ENCODE peak calls at places on chromosomes 12 and 14, in four cellular contexts. C is NCI-H2081, H is fibroblast of lung, Q is NCI-H748 treated with DMSO at 0.1 percent for 48 hours. A is an unnamed sample.

GRCh38 chr14:36767603-36768281 is 106.1 kb downstream of the PAX9 start:
- DNase-seq in C (peak), H (no peak), Q (peak), A (no peak)

GRCh38 chr14:65045691-65046090 is 56.6 kb downstream of the MAX start:
- DNase-seq in C (no peak), H (no peak), Q (no peak), A (no peak)

GRCh38 chr14:54312166-54312801 is 84.5 kb upstream of the CDKN3 start:
- DNase-seq in C (no peak), H (peak), Q (no peak), A (no peak)

GRCh38 chr14:50070840-50071548 is 45.4 kb downstream of the VCPKMT start:
- DNase-seq in C (no peak), H (no peak), Q (no peak), A (no peak)

GRCh38 chr12:80648866-80649265 is 58.6 kb upstream of the MYF6 start:
- DNase-seq in C (no peak), H (peak), Q (no peak), A (no peak)

GRCh38 chr14:30550335-30550734 is 8.6 kb upstream of the G2E3 start:
- DNase-seq in C (no peak), H (no peak), Q (no peak), A (no peak)

GRCh38 chr14:68365228-68365627 is 427.6 kb downstream of the ZFP36L1 start:
- DNase-seq in C (no peak), H (peak), Q (no peak), A (no peak)

GRCh38 chr14:32633214-32633864 is 304.2 kb downstream of the AKAP6 start:
- DNase-seq in C (no peak), H (no peak), Q (no peak), A (no peak)

GRCh38 chr12:65885312-65885711 is 61.0 kb downstream of the HMGA2 start:
- DNase-seq in C (no peak), H (peak), Q (no peak), A (no peak)

GRCh38 chr14:65502676-65503124 is 90.2 kb downstream of the FUT8 start:
- DNase-seq in C (no peak), H (peak), Q (no peak), A (no peak)

GRCh38 chr12:51086933-51087332 is 3.5 kb upstream of the CSRNP2 start:
- DNase-seq in C (no peak), H (no peak), Q (no peak), A (no peak)

GRCh38 chr12:946212-946611 is 3.3 kb downstream of the RAD52 start:
- DNase-seq in C (no peak), H (no peak), Q (no peak), A (no peak)

A was measured in mesothelial cell of epicardium.